ENCODE peak calls at places on chromosomes 5 and 9, in ten cellular contexts. O is neuronal stem cell, H is uterus, R is aorta, Z is lung, U is fibroblast of lung, F is breast epithelium, C is SJSA1, N is IMR-90, A is ovary. M is an unnamed sample.

GRCh38 chr9:4009006-4009511 is 290.8 kb downstream of the GLIS3 start:
- DNase-seq in Z (no peak), H (no peak), R (no peak), N (peak), F (no peak), C (no peak), A (no peak), O (no peak), U (no peak), M (no peak)

GRCh38 chr5:96062836-96063235 is 101.2 kb upstream of the ELL2 start:
- DNase-seq in R (no peak), N (no peak), U (no peak), Z (no peak), F (no peak), H (no peak), O (no peak), A (no peak), C (no peak), M (no peak)

GRCh38 chr9:4292781-4293180 is 7.1 kb downstream of the GLIS3 start:
- DNase-seq in A (no peak), F (no peak), O (no peak), Z (no peak), R (no peak), N (peak), C (no peak), H (no peak), U (no peak), M (no peak)

GRCh38 chr9:8727191-8727590 is 927.6 kb upstream of the DMAC1 start:
- DNase-seq in A (no peak), H (no peak), Z (no peak), O (no peak), F (no peak), C (no peak), N (no peak), U (no peak), R (no peak), M (no peak)

GRCh38 chr9:74120470-74120869 is 376.7 kb upstream of the RORB start:
- DNase-seq in Z (no peak), C (no peak), N (no peak), A (no peak), R (no peak), U (no peak), O (no peak), F (no peak), H (no peak), M (no peak)

GRCh38 chr5:127256886-127257597 is 33.6 kb upstream of the MEGF10 start:
- DNase-seq in N (no peak), H (no peak), C (no peak), A (no peak), Z (no peak), F (no peak), R (no peak), U (no peak), O (no peak), M (no peak)

GRCh38 chr5:76657091-76657490 is 33.9 kb upstream of the F2RL2 start:
- DNase-seq in A (no peak), U (no peak), C (no peak), N (no peak), R (no peak), F (no peak), H (no peak), O (no peak), Z (no peak), M (no peak)

GRCh38 chr5:34898258-34898895 is 16.9 kb downstream of the RAD1 start:
- DNase-seq in N (peak), H (peak), U (peak), A (peak), F (peak), R (peak), C (peak), O (peak), Z (peak), M (peak)

GRCh38 chr5:72817076-72817476 is 615 bp downstream of the TNPO1 start:
- DNase-seq in H (peak), U (peak), R (peak), N (peak), O (no peak), C (peak), Z (peak), F (peak), A (peak), M (peak)

GRCh38 chr5:133247881-133248642 is 196.2 kb downstream of the HSPA4 start:
- DNase-seq in Z (no peak), A (no peak), H (no peak), F (no peak), R (no peak), C (peak), N (peak), O (peak), U (peak), M (peak)

GRCh38 chr5:83844320-83845068 is 123.8 kb upstream of the HAPLN1 start:
- DNase-seq in U (peak), N (peak), A (no peak), C (peak), H (no peak), F (no peak), R (no peak), O (no peak), Z (no peak), M (peak)

GRCh38 chr5:83476470-83476817 is 4.9 kb downstream of the VCAN start:
- DNase-seq in C (no peak), Z (no peak), H (no peak), A (no peak), R (no peak), N (no peak), U (no peak), O (no peak), F (no peak), M (peak)

GRCh38 chr9:136520053-136520540 is 25.8 kb downstream of the NOTCH1 start:
- DNase-seq in R (no peak), H (no peak), A (no peak), N (no peak), Z (peak), O (no peak), C (no peak), U (no peak), F (no peak), M (no peak)

GRCh38 chr9:120619751-120620655 is 40.0 kb upstream of the CDK5RAP2 start:
- DNase-seq in C (peak), A (peak), N (peak), U (peak), F (no peak), H (peak), R (no peak), O (peak), Z (peak), M (peak)

GRCh38 chr5:4639959-4640358 is 500.2 kb upstream of the ADAMTS16 start:
- DNase-seq in H (no peak), A (no peak), C (no peak), F (no peak), Z (no peak), U (no peak), N (no peak), O (no peak), R (no peak), M (no peak)

GRCh38 chr5:74903165-74903787 is 37.1 kb upstream of the FAM169A start:
- DNase-seq in F (peak), H (no peak), U (no peak), A (no peak), Z (peak), O (no peak), R (no peak), N (no peak), C (no peak), M (no peak)

GRCh38 chr5:95406426-95407093 is 15.4 kb downstream of the FAM81B start:
- DNase-seq in N (no peak), Z (no peak), A (no peak), U (no peak), F (no peak), H (no peak), O (no peak), C (no peak), R (no peak), M (peak)

GRCh38 chr9:2209400-2209799 is 194.3 kb downstream of the SMARCA2 start:
- DNase-seq in F (no peak), U (no peak), C (no peak), O (no peak), H (no peak), A (no peak), N (no peak), R (no peak), Z (no peak), M (no peak)

GRCh38 chr5:9173281-9174048 is 372.4 kb downstream of the SEMA5A start:
- DNase-seq in H (no peak), U (peak), C (no peak), A (no peak), F (no peak), R (no peak), Z (no peak), O (no peak), N (peak), M (no peak)

GRCh38 chr5:143739741-143740140 is 72.2 kb upstream of the HMHB1 start:
- DNase-seq in N (peak), A (no peak), Z (no peak), H (no peak), C (no peak), U (no peak), O (no peak), F (no peak), R (no peak), M (no peak)

GRCh38 chr5:53027913-53028312 is 38.8 kb downstream of the ITGA2 start:
- DNase-seq in A (no peak), U (peak), C (peak), N (peak), H (peak), R (peak), Z (no peak), O (no peak), F (no peak), M (peak)

GRCh38 chr5:142323480-142324376 is 1.1 kb downstream of the SPRY4 start:
- DNase-seq in Z (peak), H (peak), C (no peak), F (no peak), U (peak), N (peak), A (no peak), R (peak), O (peak), M (peak)

GRCh38 chr9:135794057-135794335 is 92.0 kb downstream of the KCNT1 start:
- DNase-seq in O (no peak), C (no peak), H (no peak), A (no peak), N (no peak), Z (no peak), U (no peak), F (no peak), R (no peak), M (no peak)

GRCh38 chr5:59548807-59549357 is 344.6 kb downstream of the PDE4D start:
- DNase-seq in O (no peak), A (no peak), F (no peak), N (no peak), U (no peak), Z (peak), R (no peak), H (no peak), C (no peak), M (no peak)

GRCh38 chr5:68845121-68845520 is 248.7 kb upstream of the SLC30A5 start:
- DNase-seq in H (no peak), R (no peak), A (no peak), U (peak), Z (no peak), F (no peak), O (no peak), C (no peak), N (no peak), M (no peak)

GRCh38 chr5:61631438-61631941 is 299.4 kb downstream of the ZSWIM6 start:
- DNase-seq in F (no peak), O (no peak), R (no peak), C (no peak), U (peak), Z (peak), N (peak), A (peak), H (peak), M (peak)

GRCh38 chr9:34380511-34381315 is 4.0 kb upstream of the MYORG start:
- DNase-seq in N (peak), A (peak), C (peak), H (peak), U (peak), Z (peak), F (no peak), R (peak), O (peak), M (peak)

GRCh38 chr5:137960141-137960540 is 70.9 kb downstream of the PKD2L2 start:
- DNase-seq in F (no peak), O (no peak), N (no peak), U (no peak), A (no peak), Z (no peak), H (no peak), C (no peak), R (no peak), M (no peak)

GRCh38 chr9:26551971-26552370 is 340.6 kb downstream of the CAAP1 start:
- DNase-seq in Z (no peak), N (no peak), R (no peak), C (no peak), U (no peak), F (no peak), O (no peak), H (no peak), A (no peak), M (no peak)

GRCh38 chr9:89755835-89756234 is 151.0 kb downstream of the GADD45G start:
- DNase-seq in O (no peak), Z (no peak), C (no peak), N (peak), R (no peak), A (no peak), H (no peak), U (peak), F (no peak), M (no peak)

GRCh38 chr5:142253938-142254895 is 70.6 kb downstream of the SPRY4 start:
- DNase-seq in C (no peak), A (no peak), O (no peak), N (peak), F (no peak), Z (no peak), R (no peak), H (no peak), U (peak), M (peak)

GRCh38 chr9:5442400-5443011 is 4.8 kb upstream of the PLGRKT start:
- DNase-seq in H (no peak), C (no peak), Z (no peak), O (peak), U (peak), A (no peak), R (no peak), N (peak), F (no peak), M (peak)

GRCh38 chr5:10484774-10485141 is 43.1 kb downstream of the ROPN1L start:
- DNase-seq in F (no peak), N (no peak), A (no peak), H (no peak), R (no peak), U (no peak), O (no peak), Z (no peak), C (no peak), M (no peak)

GRCh38 chr5:10478436-10478835 is 36.8 kb downstream of the ROPN1L start:
- DNase-seq in F (no peak), H (no peak), O (no peak), A (no peak), N (peak), Z (no peak), C (no peak), R (no peak), U (peak), M (no peak)

GRCh38 chr5:10479226-10479721 is 37.6 kb downstream of the ROPN1L start:
- DNase-seq in F (no peak), R (no peak), N (peak), U (peak), Z (peak), O (no peak), H (no peak), C (peak), A (no peak), M (peak)

GRCh38 chr5:10482791-10483530 is 41.3 kb downstream of the ROPN1L start:
- DNase-seq in F (no peak), N (no peak), A (no peak), U (no peak), Z (no peak), O (no peak), R (no peak), C (no peak), H (no peak), M (no peak)

DNA sequence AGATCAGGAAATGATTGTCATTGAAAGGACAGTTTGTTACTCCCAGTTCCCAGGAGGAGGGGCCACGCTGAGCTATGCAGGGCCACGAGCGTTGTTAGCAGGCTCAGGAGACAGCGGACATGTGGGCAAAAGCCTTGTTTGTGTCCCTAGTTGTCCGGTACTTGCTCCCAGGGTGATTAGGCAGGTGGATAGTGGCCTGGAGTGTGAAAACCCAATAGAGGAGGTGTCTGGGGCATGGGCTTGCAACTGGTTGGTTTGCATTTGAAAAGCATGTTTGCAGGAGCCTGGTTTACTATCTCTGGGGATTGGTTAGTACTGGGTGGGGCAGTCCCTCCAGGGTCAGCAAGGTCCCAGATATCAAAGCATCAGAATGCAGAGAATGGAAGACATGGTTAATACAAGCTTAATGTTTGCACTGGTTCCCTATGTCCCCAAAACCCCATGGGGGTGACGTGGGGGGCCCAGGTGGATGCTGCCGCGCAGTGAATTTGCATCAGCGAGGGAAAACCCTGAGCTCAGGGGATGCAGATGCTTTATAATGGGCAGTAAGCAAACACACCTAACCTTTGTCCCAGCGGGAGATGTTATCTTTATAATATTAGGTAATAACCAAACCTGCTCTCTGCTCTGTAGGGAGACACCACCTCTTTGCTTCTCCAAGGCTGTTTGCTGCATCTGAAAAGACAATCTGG is 39.7 kb downstream of the ROPN1L start:
- DNase-seq in Z (no peak), R (no peak), F (no peak), U (no peak), N (no peak), O (no peak), A (no peak), C (no peak), H (no peak), M (no peak)
- H3K27ac ChIP-seq in Z (no peak), R (no peak), F (no peak), U (no peak), N (no peak), O (no peak), A (no peak), C (no peak), H (no peak), M (no peak)

DNA sequence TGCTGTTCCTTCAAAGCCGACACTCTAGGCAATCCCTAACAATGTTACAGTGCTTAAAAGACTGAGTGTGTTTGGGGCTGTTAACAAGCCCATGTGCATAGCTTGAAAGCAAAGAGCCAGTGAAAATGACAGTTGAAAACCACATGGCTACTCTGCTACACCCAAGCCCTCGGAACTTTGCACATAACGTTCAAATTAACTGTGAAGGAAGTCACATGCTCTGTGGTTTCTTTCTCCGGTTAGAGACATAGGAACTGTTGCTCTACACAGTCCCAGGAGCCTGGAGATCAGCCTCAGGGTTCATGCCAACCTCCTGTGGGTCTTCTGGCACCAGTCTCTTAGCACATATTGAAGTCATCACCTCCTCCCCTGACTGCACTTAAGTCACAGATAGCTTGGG is 51.1 kb downstream of the C9orf152 start:
- DNase-seq in A (no peak), C (no peak), R (no peak), U (peak), F (no peak), H (no peak), O (no peak), Z (no peak), N (no peak), M (no peak)
- H3K27ac ChIP-seq in A (no peak), C (no peak), R (no peak), U (no peak), F (no peak), H (no peak), O (no peak), Z (peak), N (no peak), M (no peak)

DNA sequence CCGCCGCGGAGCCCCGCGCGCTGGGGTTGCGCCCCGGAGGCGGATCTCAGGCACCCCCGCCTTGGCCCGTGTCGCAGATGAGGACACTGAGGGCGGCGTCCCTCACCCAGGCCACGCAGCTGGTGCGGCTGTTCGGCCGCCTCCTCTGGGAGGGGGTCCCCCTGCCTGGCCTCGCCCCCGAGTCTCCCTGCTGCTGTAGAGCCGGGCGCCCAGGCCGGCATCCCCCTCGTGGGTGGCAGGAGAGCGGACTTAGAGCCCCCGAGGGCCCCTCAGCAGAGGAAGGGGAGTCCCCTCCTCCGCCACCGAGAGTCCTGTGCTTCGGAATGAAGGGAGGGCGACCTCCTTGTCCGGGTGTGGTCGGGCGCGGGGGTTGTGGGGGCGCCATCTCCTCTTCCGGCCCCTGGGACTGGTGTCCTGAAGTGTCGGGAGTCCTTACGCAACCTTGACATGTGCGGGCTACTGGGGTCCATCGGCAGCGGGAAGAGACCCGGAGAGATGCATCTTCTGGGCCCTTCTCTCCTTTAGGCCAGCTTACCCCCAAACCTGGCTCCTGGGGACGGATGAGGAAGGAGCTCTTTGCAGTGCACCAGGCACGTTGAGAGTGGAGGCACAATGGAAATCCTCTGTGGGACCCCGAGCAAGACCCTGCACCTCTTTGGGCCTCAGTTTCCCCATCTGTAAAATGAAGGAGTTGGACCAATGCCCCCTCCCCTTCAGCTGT is 11.7 kb upstream of the EXOSC2 start:
- DNase-seq in R (no peak), U (no peak), H (no peak), O (no peak), C (no peak), N (no peak), A (no peak), Z (no peak), F (no peak), M (no peak)
- H3K27ac ChIP-seq in R (no peak), U (no peak), H (no peak), O (no peak), C (no peak), N (no peak), A (no peak), Z (no peak), F (no peak), M (no peak)

GRCh38 chr5:111447822-111448221 is 64.5 kb downstream of the STARD4 start:
- DNase-seq in O (peak), C (no peak), H (no peak), R (no peak), N (no peak), U (no peak), A (no peak), Z (no peak), F (no peak), M (peak)

GRCh38 chr5:111453290-111453689 is 59.0 kb downstream of the STARD4 start:
- DNase-seq in O (no peak), U (no peak), C (no peak), F (no peak), Z (no peak), A (no peak), H (no peak), N (peak), R (no peak), M (no peak)

GRCh38 chr5:111454198-111454606 is 58.1 kb downstream of the STARD4 start:
- DNase-seq in H (no peak), N (peak), R (no peak), O (no peak), A (no peak), F (no peak), Z (no peak), U (peak), C (no peak), M (peak)

GRCh38 chr5:111453747-111454146 is 58.6 kb downstream of the STARD4 start:
- DNase-seq in U (peak), F (no peak), A (no peak), N (peak), O (no peak), H (no peak), R (no peak), Z (no peak), C (no peak), M (peak)
- H3K27ac ChIP-seq in U (no peak), F (no peak), A (no peak), N (peak), O (no peak), H (no peak), R (no peak), Z (no peak), C (no peak), M (peak)

GRCh38 chr9:37554318-37554717 is 21.9 kb downstream of the FBXO10 start:
- DNase-seq in F (no peak), U (no peak), A (no peak), R (no peak), H (no peak), N (no peak), Z (no peak), O (no peak), C (no peak), M (no peak)
- H3K27ac ChIP-seq in F (no peak), U (no peak), A (no peak), R (no peak), H (no peak), N (no peak), Z (no peak), O (no peak), C (no peak), M (no peak)

M was measured in SJCRH30.